ENCODE peak calls at places on chromosome 1, in seven cellular contexts. F is GM12864; K is H1; B is GM23248; P is CD8-positive, alpha-beta T cell; Z is tibial artery; V is Panc1. L is an unnamed sample.
A peak's percentile ranks its signal among the peaks of the same experiment; 100 is the strongest.

GRCh38 chr1:73998348-73998959 is 199.5 kb downstream of the LRRIQ3 start:
- DNase-seq in K (no peak), Z (no peak), F (no peak), B (peak; percentile 37), P (no peak), V (peak; percentile 32), L (no peak)

GRCh38 chr1:85137660-85138059 is 63.2 kb downstream of the SYDE2 start:
- DNase-seq in B (peak; percentile 35), K (no peak), F (no peak), V (no peak), Z (no peak), P (no peak), L (no peak)

GRCh38 chr1:62175568-62176179 is 19.0 kb upstream of the L1TD1 start:
- DNase-seq in B (peak; percentile 71), P (no peak), K (no peak), F (no peak), Z (no peak), V (peak; percentile 25), L (peak; percentile 10)

GRCh38 chr1:198970919-198971318 is 332.1 kb downstream of the PTPRC start:
- DNase-seq in F (no peak), P (no peak), B (peak; percentile 51), V (no peak), K (no peak), Z (no peak), L (no peak)

GRCh38 chr1:43008425-43009108 is 49.9 kb upstream of the SLC2A1 start:
- DNase-seq in B (no peak), P (no peak), V (no peak), Z (no peak), K (peak; percentile 99), F (no peak), L (no peak)

GRCh38 chr1:92473781-92474495 is 12.8 kb downstream of the GFI1 start:
- DNase-seq in F (no peak), P (no peak), B (no peak), Z (no peak), K (no peak), V (no peak), L (no peak)

GRCh38 chr1:230123280-230124186 is 56.5 kb downstream of the GALNT2 start:
- DNase-seq in K (no peak), V (no peak), P (no peak), B (no peak), Z (no peak), F (peak; percentile 93), L (no peak)

GRCh38 chr1:220673921-220674320 is 16.2 kb upstream of the C1orf115 start:
- DNase-seq in B (no peak), P (no peak), K (no peak), Z (no peak), V (no peak), F (no peak), L (no peak)

GRCh38 chr1:177913762-177914540 is 55.9 kb downstream of the SEC16B start:
- DNase-seq in K (no peak), P (no peak), B (peak; percentile 75), F (no peak), Z (no peak), V (no peak), L (peak; percentile 4)

GRCh38 chr1:81224222-81224621 is 576.5 kb upstream of the ADGRL2 start:
- DNase-seq in P (no peak), F (no peak), Z (no peak), K (no peak), B (no peak), V (no peak), L (no peak)

GRCh38 chr1:198155253-198155652 is 1.5 kb upstream of the NEK7 start:
- DNase-seq in V (no peak), F (no peak), B (peak; percentile 74), K (no peak), P (no peak), Z (no peak), L (no peak)

GRCh38 chr1:211830055-211830329 is 571 bp downstream of the LPGAT1 start:
- DNase-seq in V (no peak), Z (no peak), B (no peak), F (no peak), K (no peak), P (peak; percentile 23), L (no peak)

GRCh38 chr1:62312698-62313097 is 6.5 kb downstream of the KANK4 start:
- DNase-seq in Z (no peak), V (no peak), K (no peak), F (no peak), P (no peak), B (no peak), L (no peak)

GRCh38 chr1:55200667-55201066 is 14.5 kb downstream of the USP24 start:
- DNase-seq in Z (no peak), F (no peak), K (no peak), V (no peak), P (no peak), B (no peak), L (no peak)

GRCh38 chr1:228218513-228219244 is 10.8 kb downstream of the OBSCN start:
- DNase-seq in V (no peak), B (no peak), P (no peak), F (no peak), K (no peak), Z (no peak), L (no peak)

GRCh38 chr1:15337656-15338402 is 71.9 kb upstream of the EFHD2 start:
- DNase-seq in V (peak; percentile 52), K (no peak), Z (peak; percentile 82), B (peak; percentile 95), F (no peak), P (no peak), L (peak; percentile 39)

GRCh38 chr1:203028067-203028783 is 1.9 kb downstream of the PPFIA4 start:
- DNase-seq in B (no peak), Z (peak; percentile 53), P (no peak), K (no peak), V (no peak), F (no peak), L (no peak)

GRCh38 chr1:203026666-203027663 is 674 bp downstream of the PPFIA4 start:
- DNase-seq in B (no peak), K (no peak), F (no peak), P (no peak), Z (peak; percentile 70), V (no peak), L (no peak)

GRCh38 chr1:203031467-203031866 is 5.2 kb downstream of the PPFIA4 start:
- DNase-seq in Z (no peak), F (no peak), P (no peak), K (no peak), V (no peak), B (no peak), L (no peak)

GRCh38 chr1:203025721-203026665 is at the start of gene PPFIA4:
- DNase-seq in F (peak; percentile 41), V (peak; percentile 30), Z (peak; percentile 89), B (peak; percentile 96), P (peak; percentile 84), K (peak; percentile 73), L (no peak)

GRCh38 chr1:203028784-203029553 is 2.7 kb downstream of the PPFIA4 start:
- DNase-seq in F (no peak), Z (peak; percentile 68), P (no peak), V (no peak), K (no peak), B (no peak), L (no peak)
- H3K4me3 ChIP-seq in F (no peak overlapping the region), Z (no peak overlapping the region), P (no peak overlapping the region), V (no peak overlapping the region), K (no peak overlapping the region), B (no peak overlapping the region), L (no peak overlapping the region)

GRCh38 chr1:243474906-243475305 is 219.1 kb downstream of the SDCCAG8 start:
- DNase-seq in Z (no peak), F (no peak), B (no peak), K (no peak), V (no peak), P (no peak), L (no peak)

GRCh38 chr1:243474384-243474851 is 218.6 kb downstream of the SDCCAG8 start:
- DNase-seq in F (no peak), P (no peak), V (no peak), Z (no peak), K (no peak), B (no peak), L (no peak)

GRCh38 chr1:243471754-243472725 is 216.2 kb downstream of the SDCCAG8 start:
- DNase-seq in K (no peak), V (no peak), B (peak; percentile 49), Z (no peak), F (peak; percentile 8), P (no peak), L (no peak)

GRCh38 chr1:243471026-243471685 is 215.3 kb downstream of the SDCCAG8 start:
- DNase-seq in P (no peak), V (no peak), Z (no peak), K (no peak), F (no peak), B (no peak), L (no peak)

GRCh38 chr1:243473281-243474210 is 217.7 kb downstream of the SDCCAG8 start:
- DNase-seq in K (no peak), B (peak; percentile 61), P (no peak), V (no peak), F (no peak), Z (no peak), L (no peak)
- H3K4me3 ChIP-seq in K (peak overlapping the region; percentile 40), B (peak overlapping the region; percentile 75), P (peak overlapping the region; percentile 10), V (no peak overlapping the region), F (no peak overlapping the region), Z (peak overlapping the region; percentile 21), L (peak overlapping the region; percentile 21)

GRCh38 chr1:25586181-25586588 is 30.4 kb upstream of the MAN1C1 start:
- DNase-seq in B (no peak), F (no peak), P (no peak), K (no peak), V (no peak), Z (no peak), L (no peak)
- H3K4me3 ChIP-seq in B (no peak overlapping the region), F (no peak overlapping the region), P (no peak overlapping the region), K (no peak overlapping the region), V (no peak overlapping the region), Z (no peak overlapping the region), L (no peak overlapping the region)

DNA sequence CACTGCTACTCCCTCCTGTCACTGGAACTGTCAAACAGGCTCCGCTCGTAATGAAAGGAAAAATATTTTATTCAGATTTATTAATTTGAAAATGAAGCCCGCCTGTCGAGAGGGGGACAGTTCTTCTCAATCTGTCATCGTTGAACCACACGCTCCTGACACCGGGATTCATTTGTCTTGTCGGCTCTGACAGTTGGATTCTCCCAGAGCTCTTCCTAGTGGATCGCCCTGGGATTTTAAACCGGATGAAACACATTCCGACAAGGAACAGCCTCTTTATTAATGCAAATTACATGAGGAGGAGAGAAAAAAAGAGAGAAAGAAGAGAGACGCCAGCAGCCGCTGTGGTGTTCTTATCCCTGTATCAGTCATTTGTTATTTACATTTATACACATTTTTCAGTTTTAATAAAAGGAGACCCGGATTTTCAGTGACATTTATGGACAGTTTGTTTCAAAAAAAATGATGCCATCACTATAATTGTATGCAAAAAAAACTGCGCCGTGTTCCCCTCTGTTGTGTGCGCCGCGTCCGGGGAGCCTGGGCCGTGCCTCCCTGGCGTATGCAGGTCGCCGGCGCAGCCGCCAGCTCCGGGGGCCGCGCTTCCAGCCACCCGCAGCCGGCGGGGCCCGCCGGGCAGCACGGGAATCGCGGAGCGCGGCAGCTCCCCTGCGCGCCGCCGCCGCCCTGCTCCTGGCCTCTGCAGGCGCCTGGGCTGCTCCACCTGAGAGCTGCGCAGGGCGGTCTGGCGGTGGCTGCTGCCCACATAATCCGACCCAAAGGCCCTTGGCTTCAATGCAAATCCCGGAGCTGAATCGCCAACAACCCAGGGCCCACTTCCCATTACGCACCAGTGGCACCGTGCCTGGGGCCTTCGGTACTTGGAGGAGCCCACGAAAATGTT is 238.0 kb upstream of the PBX1 start:
- DNase-seq in Z (no peak), B (peak; percentile 41), F (no peak), V (no peak), P (no peak), K (peak; percentile 15), L (no peak)
- H3K4me3 ChIP-seq in Z (peak overlapping the region; percentile 49), B (peak overlapping the region; percentile 72), F (no peak overlapping the region), V (peak overlapping the region; percentile 24), P (no peak overlapping the region), K (peak overlapping the region; percentile 56), L (peak overlapping the region; percentile 33)